ENCODE peak calls at places on chromosomes 6 and 20, in six cellular contexts. T is left ventricle myocardium superior; N is fibroblast of the aortic adventitia; C is BJ; Y is activated T-helper 1 cell treated with anti-CD3 and anti-CD28 coated beads, Interleukin-2, amount 50 U/mL, for 16 hours; A is stimulated activated CD4-positive, alpha-beta T cell treated with anti-CD3 and anti-CD28 coated beads, Interleukin-15, amount 100 ng/mL, for 1 hour. G is an unnamed sample.

GRCh38 chr6:114315841-114316595 is 26.8 kb downstream of the HS3ST5 start:
- DNase-seq in C (no peak), A (no peak), N (no peak), T (no peak), Y (no peak), G (no peak)

GRCh38 chr20:13119583-13119982 is 101.5 kb upstream of the ISM1 start:
- DNase-seq in A (no peak), N (peak; percentile 74), Y (no peak), C (no peak), T (no peak), G (no peak)

GRCh38 chr6:148935705-148936306 is 189.0 kb downstream of the UST start:
- DNase-seq in N (peak; percentile 53), C (no peak), T (no peak), Y (no peak), A (no peak), G (no peak)

GRCh38 chr6:157193443-157193996 is 129.8 kb downstream of the TMEM242 start:
- DNase-seq in C (no peak), N (no peak), Y (no peak), A (no peak), T (no peak), G (no peak)

GRCh38 chr6:156865019-156865629 is 87.9 kb downstream of the ARID1B start:
- DNase-seq in T (no peak), C (no peak), A (no peak), N (peak; percentile 19), Y (no peak), G (no peak)

GRCh38 chr6:11766589-11767450 is 11.8 kb downstream of the ADTRP start:
- DNase-seq in C (peak; percentile 95), N (peak; percentile 98), T (no peak), A (no peak), Y (no peak), G (no peak)

GRCh38 chr20:38599410-38599882 is 2.2 kb upstream of the ARHGAP40 start:
- DNase-seq in C (no peak), Y (no peak), T (peak; percentile 87), N (peak; percentile 20), A (no peak), G (no peak)

GRCh38 chr20:9617940-9618339 is 103.5 kb downstream of the LAMP5 start:
- DNase-seq in T (no peak), C (no peak), A (no peak), N (peak; percentile 27), Y (no peak), G (no peak)

GRCh38 chr6:125393449-125393858 is 91.7 kb upstream of the HDDC2 start:
- DNase-seq in A (no peak), Y (no peak), T (no peak), N (no peak), C (no peak), G (no peak)

GRCh38 chr6:76707630-76708029 is 635.2 kb upstream of the IMPG1 start:
- DNase-seq in N (no peak), A (no peak), T (no peak), C (no peak), Y (no peak), G (no peak)

GRCh38 chr6:6803180-6803978 is 214.9 kb downstream of the LY86 start:
- DNase-seq in C (no peak), N (no peak), T (no peak), Y (no peak), A (no peak), G (no peak)

GRCh38 chr6:116695398-116695797 is 14.4 kb downstream of the KPNA5 start:
- DNase-seq in Y (no peak), A (no peak), N (no peak), T (no peak), C (no peak), G (no peak)

GRCh38 chr6:85669735-85670194 is 27.1 kb upstream of the SYNCRIP start:
- DNase-seq in T (no peak), N (no peak), C (peak; percentile 29), Y (no peak), A (no peak), G (no peak)

GRCh38 chr6:144957236-144957937 is 672.3 kb downstream of the UTRN start:
- DNase-seq in A (no peak), Y (no peak), T (no peak), N (no peak), C (no peak), G (no peak)

GRCh38 chr6:170085475-170086401 is 205.1 kb downstream of the DLL1 start:
- DNase-seq in Y (peak; percentile 3), N (no peak), T (no peak), A (no peak), C (no peak), G (no peak)

GRCh38 chr6:90098025-90098474 is 198.6 kb downstream of the BACH2 start:
- DNase-seq in C (peak; percentile 83), A (no peak), T (peak; percentile 38), Y (no peak), N (peak; percentile 93), G (no peak)

GRCh38 chr20:4406627-4407026 is 315.1 kb upstream of the PRND start:
- DNase-seq in Y (no peak), N (peak; percentile 48), C (peak; percentile 61), A (no peak), T (no peak), G (no peak)

GRCh38 chr6:43703512-43704429 is 16.2 kb upstream of the MRPS18A start:
- DNase-seq in Y (no peak), A (no peak), T (no peak), C (no peak), N (no peak), G (no peak)

GRCh38 chr20:44253528-44253927 is 6.4 kb downstream of the GDAP1L1 start:
- DNase-seq in N (no peak), C (no peak), Y (no peak), T (no peak), A (no peak), G (no peak)

GRCh38 chr20:38515631-38516030 is 43.0 kb downstream of the RALGAPB start:
- DNase-seq in T (no peak), C (no peak), Y (no peak), N (peak; percentile 12), A (no peak), G (no peak)

GRCh38 chr6:22024004-22024403 is 272.8 kb downstream of the PRL start:
- DNase-seq in A (no peak), C (no peak), N (no peak), Y (no peak), T (no peak), G (no peak)

GRCh38 chr6:112951829-112952228 is 604.7 kb downstream of the RFPL4B start:
- DNase-seq in Y (no peak), N (no peak), C (no peak), T (no peak), A (no peak), G (no peak)

GRCh38 chr6:106488494-106489369 is 128.2 kb downstream of the CRYBG1 start:
- DNase-seq in A (no peak), C (no peak), N (peak; percentile 25), T (no peak), Y (no peak), G (no peak)

GRCh38 chr6:41306187-41306854 is 19.8 kb upstream of the TREM1 start:
- DNase-seq in A (no peak), C (no peak), Y (no peak), T (no peak), N (peak; percentile 59), G (no peak)

GRCh38 chr6:87922947-87923330 is 124.7 kb upstream of the SPACA1 start:
- DNase-seq in N (no peak), T (no peak), A (no peak), C (no peak), Y (no peak), G (no peak)

GRCh38 chr6:56247654-56248122 is 308 bp upstream of the COL21A1 start:
- DNase-seq in N (no peak), T (no peak), A (no peak), Y (no peak), C (no peak), G (no peak)

GRCh38 chr6:16319813-16320532 is 81.6 kb downstream of the GMPR start:
- DNase-seq in C (peak; percentile 87), N (peak; percentile 95), A (peak; percentile 29), T (peak; percentile 74), Y (peak; percentile 26), G (peak; percentile 44)

GRCh38 chr6:101803146-101803545 is 409.6 kb downstream of the GRIK2 start:
- DNase-seq in Y (no peak), A (no peak), N (peak; percentile 55), C (no peak), T (no peak), G (no peak)

GRCh38 chr6:158184598-158184997 is 16.4 kb downstream of the GTF2H5 start:
- DNase-seq in N (peak; percentile 74), Y (no peak), C (no peak), A (no peak), T (no peak), G (no peak)

GRCh38 chr6:45430590-45431202 is 53.0 kb upstream of the SUPT3H start:
- DNase-seq in A (no peak), Y (no peak), T (no peak), C (no peak), N (no peak), G (no peak)

GRCh38 chr6:108951351-108951953 is 103.2 kb downstream of the ARMC2 start:
- DNase-seq in N (no peak), A (no peak), Y (no peak), C (no peak), T (no peak), G (no peak)

GRCh38 chr6:41430875-41431274 is 95.5 kb downstream of the NCR2 start:
- DNase-seq in T (no peak), C (no peak), N (peak; percentile 46), A (no peak), Y (no peak), G (no peak)

GRCh38 chr6:45577836-45578504 is 200.2 kb upstream of the SUPT3H start:
- DNase-seq in A (no peak), N (peak; percentile 44), Y (no peak), C (peak; percentile 22), T (no peak), G (no peak)

GRCh38 chr20:5797843-5798462 is 47.8 kb downstream of the SHLD1 start:
- DNase-seq in Y (no peak), A (no peak), C (no peak), N (no peak), T (peak; percentile 54), G (no peak)

GRCh38 chr6:39777661-39778060 is 14.5 kb upstream of the DAAM2 start:
- DNase-seq in A (no peak), C (no peak), N (no peak), T (peak; percentile 70), Y (no peak), G (no peak)

GRCh38 chr6:44216677-44217331 is at the start of gene MYMX:
- DNase-seq in C (no peak), N (no peak), T (peak; percentile 69), A (no peak), Y (no peak), G (no peak)

G was measured in GOT3.